ENCODE peak calls at places on chromosome 9, in five cellular contexts. One of them, this sample, is unnamed.

GRCh38 chr9:128972956-128973355 is 25.5 kb downstream of the NUP188 start:
- DNase-seq in Panc1: peak; percentile 2
- DNase-seq in neural progenitor cell: no peak
- DNase-seq in GM13977: no peak
- DNase-seq in NCI-H2029: no peak
- DNase-seq in this sample: no peak

GRCh38 chr9:137381501-137382443 is 41.2 kb downstream of the EXD3 start:
- DNase-seq in Panc1: no peak
- DNase-seq in neural progenitor cell: no peak
- DNase-seq in GM13977: no peak
- DNase-seq in NCI-H2029: no peak
- DNase-seq in this sample: no peak

GRCh38 chr9:12735669-12736068 is 39.2 kb upstream of the LURAP1L start:
- DNase-seq in Panc1: no peak
- DNase-seq in neural progenitor cell: no peak
- DNase-seq in GM13977: peak; percentile 4
- DNase-seq in NCI-H2029: no peak
- DNase-seq in this sample: no peak

GRCh38 chr9:13971415-13971814 is 342.5 kb downstream of the NFIB start:
- DNase-seq in Panc1: no peak
- DNase-seq in neural progenitor cell: no peak
- DNase-seq in GM13977: no peak
- DNase-seq in NCI-H2029: no peak
- DNase-seq in this sample: peak; percentile 11

GRCh38 chr9:35712762-35713400 is 19.1 kb downstream of the TLN1 start:
- DNase-seq in Panc1: no peak
- DNase-seq in neural progenitor cell: no peak
- DNase-seq in GM13977: no peak
- DNase-seq in NCI-H2029: no peak
- DNase-seq in this sample: no peak

GRCh38 chr9:123389070-123389469 is 33.1 kb downstream of the CRB2 start:
- DNase-seq in Panc1: no peak
- DNase-seq in neural progenitor cell: no peak
- DNase-seq in GM13977: no peak
- DNase-seq in NCI-H2029: no peak
- DNase-seq in this sample: no peak

GRCh38 chr9:33049680-33050361 is 24.7 kb downstream of the DNAJA1 start:
- DNase-seq in Panc1: no peak
- DNase-seq in neural progenitor cell: no peak
- DNase-seq in GM13977: no peak
- DNase-seq in NCI-H2029: no peak
- DNase-seq in this sample: no peak

GRCh38 chr9:133121200-133122166 is at the start of gene RALGDS:
- DNase-seq in Panc1: no peak
- DNase-seq in neural progenitor cell: peak; percentile 97
- DNase-seq in GM13977: peak; percentile 99
- DNase-seq in NCI-H2029: peak; percentile 89
- DNase-seq in this sample: peak; percentile 88

GRCh38 chr9:93137362-93137761 is 3.3 kb upstream of the NINJ1 start:
- DNase-seq in Panc1: no peak
- DNase-seq in neural progenitor cell: no peak
- DNase-seq in GM13977: no peak
- DNase-seq in NCI-H2029: no peak
- DNase-seq in this sample: no peak

GRCh38 chr9:36623280-36623679 is 50.6 kb downstream of the MELK start:
- DNase-seq in Panc1: no peak
- DNase-seq in neural progenitor cell: no peak
- DNase-seq in GM13977: no peak
- DNase-seq in NCI-H2029: no peak
- DNase-seq in this sample: no peak

GRCh38 chr9:99411068-99411467 is 189.0 kb downstream of the SEC61B start:
- DNase-seq in Panc1: no peak
- DNase-seq in neural progenitor cell: no peak
- DNase-seq in GM13977: no peak
- DNase-seq in NCI-H2029: no peak
- DNase-seq in this sample: no peak

GRCh38 chr9:22201256-22201655 is 192.2 kb upstream of the CDKN2B start:
- DNase-seq in Panc1: no peak
- DNase-seq in neural progenitor cell: no peak
- DNase-seq in GM13977: no peak
- DNase-seq in NCI-H2029: no peak
- DNase-seq in this sample: no peak

GRCh38 chr9:100427366-100428263 is 672 bp downstream of the MSANTD3 start:
- DNase-seq in Panc1: no peak
- DNase-seq in neural progenitor cell: peak; percentile 82
- DNase-seq in GM13977: no peak
- DNase-seq in NCI-H2029: peak; percentile 31
- DNase-seq in this sample: peak; percentile 46

GRCh38 chr9:38224941-38225340 is 155.9 kb upstream of the SHB start:
- DNase-seq in Panc1: no peak
- DNase-seq in neural progenitor cell: no peak
- DNase-seq in GM13977: no peak
- DNase-seq in NCI-H2029: no peak
- DNase-seq in this sample: peak; percentile 3

GRCh38 chr9:134264169-134264568 is 62.1 kb upstream of the RXRA start:
- DNase-seq in Panc1: no peak
- DNase-seq in neural progenitor cell: no peak
- DNase-seq in GM13977: no peak
- DNase-seq in NCI-H2029: no peak
- DNase-seq in this sample: no peak

GRCh38 chr9:94847486-94847885 is 121.0 kb downstream of the AOPEP start:
- DNase-seq in Panc1: no peak
- DNase-seq in neural progenitor cell: no peak
- DNase-seq in GM13977: no peak
- DNase-seq in NCI-H2029: no peak
- DNase-seq in this sample: no peak

GRCh38 chr9:88980732-88981336 is 10.4 kb upstream of the S1PR3 start:
- DNase-seq in Panc1: no peak
- DNase-seq in neural progenitor cell: no peak
- DNase-seq in GM13977: no peak
- DNase-seq in NCI-H2029: no peak
- DNase-seq in this sample: no peak

GRCh38 chr9:110571801-110572490 is 7.6 kb downstream of the SVEP1 start:
- DNase-seq in Panc1: no peak
- DNase-seq in neural progenitor cell: no peak
- DNase-seq in GM13977: no peak
- DNase-seq in NCI-H2029: no peak
- DNase-seq in this sample: no peak

GRCh38 chr9:97627624-97628023 is 5.5 kb downstream of the TSTD2 start:
- DNase-seq in Panc1: no peak
- DNase-seq in neural progenitor cell: no peak
- DNase-seq in GM13977: no peak
- DNase-seq in NCI-H2029: no peak
- DNase-seq in this sample: no peak

GRCh38 chr9:93085676-93086075 is 10.3 kb upstream of the CARD19 start:
- DNase-seq in Panc1: no peak
- DNase-seq in neural progenitor cell: peak; percentile 0
- DNase-seq in GM13977: no peak
- DNase-seq in NCI-H2029: no peak
- DNase-seq in this sample: peak; percentile 1

GRCh38 chr9:105880517-105880916 is 186.2 kb downstream of the TMEM38B start:
- DNase-seq in Panc1: no peak
- DNase-seq in neural progenitor cell: no peak
- DNase-seq in GM13977: no peak
- DNase-seq in NCI-H2029: no peak
- DNase-seq in this sample: no peak

GRCh38 chr9:131584858-131585257 is 39.5 kb downstream of the PRRT1B start:
- DNase-seq in Panc1: no peak
- DNase-seq in neural progenitor cell: no peak
- DNase-seq in GM13977: no peak
- DNase-seq in NCI-H2029: no peak
- DNase-seq in this sample: no peak

GRCh38 chr9:106023455-106023854 is 329.1 kb downstream of the TMEM38B start:
- DNase-seq in Panc1: no peak
- DNase-seq in neural progenitor cell: no peak
- DNase-seq in GM13977: no peak
- DNase-seq in NCI-H2029: no peak
- DNase-seq in this sample: no peak

GRCh38 chr9:1273859-1274258 is 223.7 kb downstream of the DMRT2 start:
- DNase-seq in Panc1: no peak
- DNase-seq in neural progenitor cell: no peak
- DNase-seq in GM13977: no peak
- DNase-seq in NCI-H2029: no peak
- DNase-seq in this sample: no peak

GRCh38 chr9:129290606-129291005 is 112.5 kb upstream of the IER5L start:
- DNase-seq in Panc1: no peak
- DNase-seq in neural progenitor cell: no peak
- DNase-seq in GM13977: no peak
- DNase-seq in NCI-H2029: no peak
- DNase-seq in this sample: no peak

GRCh38 chr9:104866186-104866585 is 61.8 kb downstream of the ABCA1 start:
- DNase-seq in Panc1: no peak
- DNase-seq in neural progenitor cell: no peak
- DNase-seq in GM13977: no peak
- DNase-seq in NCI-H2029: no peak
- DNase-seq in this sample: no peak

GRCh38 chr9:129671519-129671918 is 6.1 kb downstream of the PRRX2 start:
- DNase-seq in Panc1: no peak
- DNase-seq in neural progenitor cell: no peak
- DNase-seq in GM13977: no peak
- DNase-seq in NCI-H2029: no peak
- DNase-seq in this sample: no peak

GRCh38 chr9:136087741-136088480 is 7.2 kb downstream of the NACC2 start:
- DNase-seq in Panc1: no peak
- DNase-seq in neural progenitor cell: peak; percentile 5
- DNase-seq in GM13977: no peak
- DNase-seq in NCI-H2029: no peak
- DNase-seq in this sample: no peak

GRCh38 chr9:105146677-105147076 is 97.8 kb upstream of the SLC44A1 start:
- DNase-seq in Panc1: no peak
- DNase-seq in neural progenitor cell: no peak
- DNase-seq in GM13977: no peak
- DNase-seq in NCI-H2029: no peak
- DNase-seq in this sample: no peak

GRCh38 chr9:104808030-104808614 is 44.2 kb downstream of the NIPSNAP3B start:
- DNase-seq in Panc1: no peak
- DNase-seq in neural progenitor cell: peak; percentile 40
- DNase-seq in GM13977: no peak
- DNase-seq in NCI-H2029: peak; percentile 75
- DNase-seq in this sample: peak; percentile 51

GRCh38 chr9:95836072-95836471 is 39.4 kb upstream of the ERCC6L2 start:
- DNase-seq in Panc1: no peak
- DNase-seq in neural progenitor cell: no peak
- DNase-seq in GM13977: no peak
- DNase-seq in NCI-H2029: no peak
- DNase-seq in this sample: no peak

GRCh38 chr9:135081264-135081660 is 6.2 kb upstream of the OLFM1 start:
- DNase-seq in Panc1: no peak
- DNase-seq in neural progenitor cell: no peak
- DNase-seq in GM13977: no peak
- DNase-seq in NCI-H2029: no peak
- DNase-seq in this sample: no peak

GRCh38 chr9:69519470-69520240 is 152.5 kb downstream of the APBA1 start:
- DNase-seq in Panc1: no peak
- DNase-seq in neural progenitor cell: no peak
- DNase-seq in GM13977: no peak
- DNase-seq in NCI-H2029: no peak
- DNase-seq in this sample: no peak

GRCh38 chr9:98709968-98710965 is 1.5 kb upstream of the GABBR2 start:
- DNase-seq in Panc1: no peak
- DNase-seq in neural progenitor cell: peak; percentile 74
- DNase-seq in GM13977: no peak
- DNase-seq in NCI-H2029: no peak
- DNase-seq in this sample: peak; percentile 8